ENCODE peak calls at places on chromosome 2, in nine cellular contexts. One of them, this sample, is unnamed.

GRCh38 chr2:181785677-181786344 is 105.5 kb upstream of the NEUROD1 start:
- DNase-seq in heart left ventricle: no peak
- DNase-seq in GM12864: no peak
- DNase-seq in right lobe of liver: no peak
- DNase-seq in thoracic aorta: no peak
- DNase-seq in neural crest cell: no peak
- DNase-seq in progenitor cell of endocrine pancreas: no peak
- DNase-seq in adrenal gland: no peak
- DNase-seq in WERI-Rb-1: no peak
- DNase-seq in this sample: peak

GRCh38 chr2:55168221-55169154 is 63.6 kb downstream of the CLHC1 start:
- DNase-seq in heart left ventricle: no peak
- DNase-seq in GM12864: no peak
- DNase-seq in right lobe of liver: no peak
- DNase-seq in thoracic aorta: no peak
- DNase-seq in neural crest cell: no peak
- DNase-seq in progenitor cell of endocrine pancreas: no peak
- DNase-seq in adrenal gland: peak
- DNase-seq in WERI-Rb-1: peak
- DNase-seq in this sample: peak

GRCh38 chr2:168344706-168345105 is 97.3 kb upstream of the STK39 start:
- DNase-seq in heart left ventricle: no peak
- DNase-seq in GM12864: no peak
- DNase-seq in right lobe of liver: no peak
- DNase-seq in thoracic aorta: no peak
- DNase-seq in neural crest cell: no peak
- DNase-seq in progenitor cell of endocrine pancreas: no peak
- DNase-seq in adrenal gland: no peak
- DNase-seq in WERI-Rb-1: no peak
- DNase-seq in this sample: no peak

GRCh38 chr2:33441235-33441810 is 35.1 kb upstream of the RASGRP3 start:
- DNase-seq in heart left ventricle: peak
- DNase-seq in GM12864: no peak
- DNase-seq in right lobe of liver: peak
- DNase-seq in thoracic aorta: no peak
- DNase-seq in neural crest cell: peak
- DNase-seq in progenitor cell of endocrine pancreas: no peak
- DNase-seq in adrenal gland: peak
- DNase-seq in WERI-Rb-1: peak
- DNase-seq in this sample: peak

GRCh38 chr2:15253817-15254216 is 307.3 kb downstream of the NBAS start:
- DNase-seq in heart left ventricle: no peak
- DNase-seq in GM12864: no peak
- DNase-seq in right lobe of liver: no peak
- DNase-seq in thoracic aorta: no peak
- DNase-seq in neural crest cell: no peak
- DNase-seq in progenitor cell of endocrine pancreas: no peak
- DNase-seq in adrenal gland: no peak
- DNase-seq in WERI-Rb-1: no peak
- DNase-seq in this sample: no peak

GRCh38 chr2:237475704-237476107 is 11.3 kb upstream of the MLPH start:
- DNase-seq in heart left ventricle: no peak
- DNase-seq in GM12864: no peak
- DNase-seq in right lobe of liver: no peak
- DNase-seq in thoracic aorta: no peak
- DNase-seq in neural crest cell: no peak
- DNase-seq in progenitor cell of endocrine pancreas: no peak
- DNase-seq in adrenal gland: no peak
- DNase-seq in WERI-Rb-1: no peak
- DNase-seq in this sample: no peak

GRCh38 chr2:167783266-167784070 is 463.9 kb downstream of the STK39 start:
- DNase-seq in heart left ventricle: no peak
- DNase-seq in GM12864: no peak
- DNase-seq in right lobe of liver: no peak
- DNase-seq in thoracic aorta: no peak
- DNase-seq in neural crest cell: no peak
- DNase-seq in progenitor cell of endocrine pancreas: no peak
- DNase-seq in adrenal gland: no peak
- DNase-seq in WERI-Rb-1: peak
- DNase-seq in this sample: no peak

GRCh38 chr2:240452471-240453256 is 17.2 kb downstream of the GPC1 start:
- DNase-seq in heart left ventricle: peak
- DNase-seq in GM12864: no peak
- DNase-seq in right lobe of liver: peak
- DNase-seq in thoracic aorta: no peak
- DNase-seq in neural crest cell: peak
- DNase-seq in progenitor cell of endocrine pancreas: peak
- DNase-seq in adrenal gland: peak
- DNase-seq in WERI-Rb-1: peak
- DNase-seq in this sample: peak

GRCh38 chr2:114201781-114202180 is 240.7 kb upstream of the DPP10 start:
- DNase-seq in heart left ventricle: no peak
- DNase-seq in GM12864: no peak
- DNase-seq in right lobe of liver: no peak
- DNase-seq in thoracic aorta: no peak
- DNase-seq in neural crest cell: no peak
- DNase-seq in progenitor cell of endocrine pancreas: no peak
- DNase-seq in adrenal gland: no peak
- DNase-seq in WERI-Rb-1: peak
- DNase-seq in this sample: no peak
- TF ChIP-seq CTCF in heart left ventricle: no peak
- TF ChIP-seq CTCF in GM12864: no peak
- TF ChIP-seq CTCF in right lobe of liver: peak
- TF ChIP-seq CTCF in thoracic aorta: no peak
- TF ChIP-seq CTCF in neural crest cell: no peak
- TF ChIP-seq CTCF in progenitor cell of endocrine pancreas: no peak
- TF ChIP-seq CTCF in adrenal gland: no peak
- TF ChIP-seq CTCF in WERI-Rb-1: peak
- TF ChIP-seq CTCF in this sample: no peak

GRCh38 chr2:40227200-40227599 is 224.7 kb downstream of the SLC8A1 start:
- DNase-seq in heart left ventricle: no peak
- DNase-seq in GM12864: no peak
- DNase-seq in right lobe of liver: no peak
- DNase-seq in thoracic aorta: no peak
- DNase-seq in neural crest cell: no peak
- DNase-seq in progenitor cell of endocrine pancreas: no peak
- DNase-seq in adrenal gland: no peak
- DNase-seq in WERI-Rb-1: no peak
- DNase-seq in this sample: no peak

GRCh38 chr2:40225670-40226069 is 226.2 kb downstream of the SLC8A1 start:
- DNase-seq in heart left ventricle: no peak
- DNase-seq in GM12864: no peak
- DNase-seq in right lobe of liver: no peak
- DNase-seq in thoracic aorta: no peak
- DNase-seq in neural crest cell: no peak
- DNase-seq in progenitor cell of endocrine pancreas: no peak
- DNase-seq in adrenal gland: no peak
- DNase-seq in WERI-Rb-1: no peak
- DNase-seq in this sample: no peak

GRCh38 chr2:40230186-40230585 is 221.7 kb downstream of the SLC8A1 start:
- DNase-seq in heart left ventricle: no peak
- DNase-seq in GM12864: no peak
- DNase-seq in right lobe of liver: no peak
- DNase-seq in thoracic aorta: no peak
- DNase-seq in neural crest cell: no peak
- DNase-seq in progenitor cell of endocrine pancreas: no peak
- DNase-seq in adrenal gland: no peak
- DNase-seq in WERI-Rb-1: no peak
- DNase-seq in this sample: no peak

GRCh38 chr2:40228296-40228695 is 223.6 kb downstream of the SLC8A1 start:
- DNase-seq in heart left ventricle: no peak
- DNase-seq in GM12864: no peak
- DNase-seq in right lobe of liver: no peak
- DNase-seq in thoracic aorta: no peak
- DNase-seq in neural crest cell: no peak
- DNase-seq in progenitor cell of endocrine pancreas: no peak
- DNase-seq in adrenal gland: no peak
- DNase-seq in WERI-Rb-1: no peak
- DNase-seq in this sample: no peak

GRCh38 chr2:40230717-40231300 is 221.1 kb downstream of the SLC8A1 start:
- DNase-seq in heart left ventricle: no peak
- DNase-seq in GM12864: no peak
- DNase-seq in right lobe of liver: no peak
- DNase-seq in thoracic aorta: no peak
- DNase-seq in neural crest cell: no peak
- DNase-seq in progenitor cell of endocrine pancreas: no peak
- DNase-seq in adrenal gland: no peak
- DNase-seq in WERI-Rb-1: no peak
- DNase-seq in this sample: no peak
- TF ChIP-seq CTCF in heart left ventricle: no peak
- TF ChIP-seq CTCF in GM12864: no peak
- TF ChIP-seq CTCF in right lobe of liver: no peak
- TF ChIP-seq CTCF in thoracic aorta: no peak
- TF ChIP-seq CTCF in neural crest cell: no peak
- TF ChIP-seq CTCF in progenitor cell of endocrine pancreas: no peak
- TF ChIP-seq CTCF in adrenal gland: no peak
- TF ChIP-seq CTCF in WERI-Rb-1: no peak
- TF ChIP-seq CTCF in this sample: peak

GRCh38 chr2:108927936-108928659 is 60.9 kb downstream of the EDAR start:
- DNase-seq in heart left ventricle: no peak
- DNase-seq in GM12864: no peak
- DNase-seq in right lobe of liver: no peak
- DNase-seq in thoracic aorta: no peak
- DNase-seq in neural crest cell: peak
- DNase-seq in progenitor cell of endocrine pancreas: no peak
- DNase-seq in adrenal gland: peak
- DNase-seq in WERI-Rb-1: peak
- DNase-seq in this sample: peak

GRCh38 chr2:108929896-108930425 is 59.1 kb downstream of the EDAR start:
- DNase-seq in heart left ventricle: no peak
- DNase-seq in GM12864: no peak
- DNase-seq in right lobe of liver: no peak
- DNase-seq in thoracic aorta: no peak
- DNase-seq in neural crest cell: no peak
- DNase-seq in progenitor cell of endocrine pancreas: no peak
- DNase-seq in adrenal gland: no peak
- DNase-seq in WERI-Rb-1: no peak
- DNase-seq in this sample: no peak

GRCh38 chr2:108926561-108927380 is 62.2 kb downstream of the EDAR start:
- DNase-seq in heart left ventricle: no peak
- DNase-seq in GM12864: no peak
- DNase-seq in right lobe of liver: no peak
- DNase-seq in thoracic aorta: no peak
- DNase-seq in neural crest cell: no peak
- DNase-seq in progenitor cell of endocrine pancreas: no peak
- DNase-seq in adrenal gland: no peak
- DNase-seq in WERI-Rb-1: no peak
- DNase-seq in this sample: no peak

GRCh38 chr2:108927405-108927804 is 61.6 kb downstream of the EDAR start:
- DNase-seq in heart left ventricle: no peak
- DNase-seq in GM12864: no peak
- DNase-seq in right lobe of liver: no peak
- DNase-seq in thoracic aorta: no peak
- DNase-seq in neural crest cell: no peak
- DNase-seq in progenitor cell of endocrine pancreas: no peak
- DNase-seq in adrenal gland: no peak
- DNase-seq in WERI-Rb-1: no peak
- DNase-seq in this sample: no peak

DNA sequence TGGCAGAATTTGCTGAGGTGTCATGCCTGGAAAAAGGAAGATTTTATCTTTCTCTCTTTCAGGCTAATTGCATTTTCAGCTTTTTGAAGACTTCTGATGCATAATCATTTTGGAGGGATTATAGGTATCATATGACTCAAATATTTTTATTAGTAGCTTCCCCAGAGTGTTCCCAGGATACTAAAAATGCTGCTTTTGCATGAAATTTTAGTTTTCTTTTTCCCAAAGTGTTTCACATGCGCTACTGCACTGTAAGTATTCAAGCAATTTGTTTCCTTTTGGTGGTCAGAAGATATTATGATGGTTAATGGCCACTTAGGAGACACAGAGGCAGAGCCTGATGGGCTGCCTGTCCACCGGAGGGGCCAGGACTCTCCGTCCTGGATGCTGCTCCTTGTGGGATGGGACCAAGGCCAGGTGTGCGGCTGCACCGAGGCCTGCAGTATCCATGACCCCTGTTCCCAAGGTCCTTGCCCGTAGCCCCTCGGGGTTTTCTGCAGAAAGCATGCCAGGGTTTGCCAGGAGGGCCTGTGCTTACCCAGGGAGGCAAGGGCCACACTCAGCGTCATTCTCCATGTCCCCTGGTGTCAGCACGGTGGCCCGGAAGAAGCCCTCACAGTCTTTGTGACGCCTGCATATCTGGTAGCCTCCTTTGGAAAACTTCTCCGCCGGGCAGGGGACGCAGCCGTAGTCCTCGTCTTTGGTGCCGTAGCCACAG is 60.2 kb downstream of the EDAR start:
- DNase-seq in heart left ventricle: no peak
- DNase-seq in GM12864: no peak
- DNase-seq in right lobe of liver: no peak
- DNase-seq in thoracic aorta: no peak
- DNase-seq in neural crest cell: no peak
- DNase-seq in progenitor cell of endocrine pancreas: no peak
- DNase-seq in adrenal gland: no peak
- DNase-seq in WERI-Rb-1: no peak
- DNase-seq in this sample: no peak
- TF ChIP-seq CTCF in heart left ventricle: no peak
- TF ChIP-seq CTCF in GM12864: no peak
- TF ChIP-seq CTCF in right lobe of liver: no peak
- TF ChIP-seq CTCF in thoracic aorta: no peak
- TF ChIP-seq CTCF in neural crest cell: no peak
- TF ChIP-seq CTCF in progenitor cell of endocrine pancreas: no peak
- TF ChIP-seq CTCF in adrenal gland: no peak
- TF ChIP-seq CTCF in WERI-Rb-1: no peak
- TF ChIP-seq CTCF in this sample: no peak

GRCh38 chr2:219996366-219996765 is 368.9 kb downstream of the SLC4A3 start:
- DNase-seq in heart left ventricle: no peak
- DNase-seq in GM12864: no peak
- DNase-seq in right lobe of liver: no peak
- DNase-seq in thoracic aorta: no peak
- DNase-seq in neural crest cell: no peak
- DNase-seq in progenitor cell of endocrine pancreas: no peak
- DNase-seq in adrenal gland: no peak
- DNase-seq in WERI-Rb-1: no peak
- DNase-seq in this sample: no peak

GRCh38 chr2:219998714-219999227 is 371.3 kb downstream of the SLC4A3 start:
- DNase-seq in heart left ventricle: no peak
- DNase-seq in GM12864: no peak
- DNase-seq in right lobe of liver: no peak
- DNase-seq in thoracic aorta: no peak
- DNase-seq in neural crest cell: no peak
- DNase-seq in progenitor cell of endocrine pancreas: no peak
- DNase-seq in adrenal gland: no peak
- DNase-seq in WERI-Rb-1: no peak
- DNase-seq in this sample: no peak

GRCh38 chr2:220000080-220000479 is 372.6 kb downstream of the SLC4A3 start:
- DNase-seq in heart left ventricle: no peak
- DNase-seq in GM12864: no peak
- DNase-seq in right lobe of liver: no peak
- DNase-seq in thoracic aorta: no peak
- DNase-seq in neural crest cell: no peak
- DNase-seq in progenitor cell of endocrine pancreas: no peak
- DNase-seq in adrenal gland: no peak
- DNase-seq in WERI-Rb-1: no peak
- DNase-seq in this sample: no peak

GRCh38 chr2:219997341-219997851 is 370.0 kb downstream of the SLC4A3 start:
- DNase-seq in heart left ventricle: no peak
- DNase-seq in GM12864: no peak
- DNase-seq in right lobe of liver: no peak
- DNase-seq in thoracic aorta: no peak
- DNase-seq in neural crest cell: peak
- DNase-seq in progenitor cell of endocrine pancreas: peak
- DNase-seq in adrenal gland: peak
- DNase-seq in WERI-Rb-1: peak
- DNase-seq in this sample: no peak

DNA sequence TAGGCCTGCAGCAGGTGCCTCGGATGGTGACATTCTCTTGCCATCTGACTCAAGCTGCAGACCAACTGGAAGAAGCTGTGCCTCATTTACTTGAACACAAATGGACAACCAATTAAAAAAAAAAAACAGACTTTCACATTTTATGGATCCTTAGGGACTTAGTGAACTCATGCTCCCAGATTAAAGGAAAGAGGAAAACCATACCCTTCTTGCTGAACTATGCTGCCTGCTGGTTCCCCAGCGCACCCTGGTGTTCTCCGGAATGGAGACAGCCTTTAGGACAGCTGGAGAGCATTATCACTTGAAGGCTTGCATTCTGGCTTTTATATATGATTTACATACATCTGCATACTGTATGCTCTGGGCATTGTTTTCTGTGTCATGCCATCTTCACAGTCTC is 370.7 kb downstream of the SLC4A3 start:
- DNase-seq in heart left ventricle: no peak
- DNase-seq in GM12864: no peak
- DNase-seq in right lobe of liver: no peak
- DNase-seq in thoracic aorta: no peak
- DNase-seq in neural crest cell: no peak
- DNase-seq in progenitor cell of endocrine pancreas: no peak
- DNase-seq in adrenal gland: no peak
- DNase-seq in WERI-Rb-1: no peak
- DNase-seq in this sample: no peak
- TF ChIP-seq CTCF in heart left ventricle: no peak
- TF ChIP-seq CTCF in GM12864: no peak
- TF ChIP-seq CTCF in right lobe of liver: no peak
- TF ChIP-seq CTCF in thoracic aorta: no peak
- TF ChIP-seq CTCF in neural crest cell: no peak
- TF ChIP-seq CTCF in progenitor cell of endocrine pancreas: no peak
- TF ChIP-seq CTCF in adrenal gland: no peak
- TF ChIP-seq CTCF in WERI-Rb-1: peak
- TF ChIP-seq CTCF in this sample: no peak

This sample was measured in AG09319.